ENCODE peak calls at places on chromosomes 3 and 15, in four cellular contexts. L, O, M and W are unnamed samples.
A peak's percentile ranks its signal among the peaks of the same experiment; 100 is the strongest.

GRCh38 chr3:26712211-26713026 is 89.8 kb downstream of the LRRC3B start:
- DNase-seq in M (peak; percentile 18), L (no peak), O (no peak), W (peak; percentile 54)

GRCh38 chr15:79640206-79640605 is 208.1 kb downstream of the MINAR1 start:
- DNase-seq in M (peak; percentile 63), O (no peak), L (no peak), W (no peak)

GRCh38 chr3:119831941-119832371 is 50.1 kb downstream of the NR1I2 start:
- DNase-seq in L (no peak), O (no peak), M (peak; percentile 87), W (no peak)

GRCh38 chr3:149258298-149258697 is 36.7 kb upstream of the CP start:
- DNase-seq in O (no peak), L (no peak), M (peak; percentile 80), W (no peak)

GRCh38 chr3:45499529-45499928 is 95.0 kb upstream of the LIMD1 start:
- DNase-seq in L (no peak), O (no peak), M (peak; percentile 63), W (peak; percentile 77)

GRCh38 chr3:52154135-52155094 is at the start of gene POC1A:
- DNase-seq in L (peak; percentile 91), M (peak; percentile 99), O (peak; percentile 63), W (peak; percentile 99)

GRCh38 chr3:133413166-133414020 is 13.5 kb downstream of the BFSP2 start:
- DNase-seq in O (no peak), L (no peak), M (peak; percentile 67), W (no peak)

GRCh38 chr3:7508821-7509220 is 647.9 kb downstream of the GRM7 start:
- DNase-seq in L (no peak), M (no peak), O (no peak), W (no peak)

GRCh38 chr15:69499521-69500201 is 47.0 kb downstream of the RPLP1 start:
- DNase-seq in L (no peak), M (no peak), O (no peak), W (no peak)

GRCh38 chr15:101201411-101202174 is 50.3 kb downstream of the CHSY1 start:
- DNase-seq in O (no peak), L (peak; percentile 75), M (peak; percentile 98), W (no peak)

GRCh38 chr15:40103124-40103858 is 5.4 kb downstream of the BMF start:
- DNase-seq in O (no peak), M (peak; percentile 81), L (no peak), W (no peak)

GRCh38 chr15:68502398-68502901 is 70.5 kb upstream of the ITGA11 start:
- DNase-seq in M (no peak), L (no peak), O (no peak), W (no peak)

GRCh38 chr3:106277731-106278130 is 408.9 kb upstream of the CBLB start:
- DNase-seq in L (no peak), M (no peak), O (no peak), W (no peak)

GRCh38 chr3:13594146-13594545 is 45.2 kb downstream of the FBLN2 start:
- DNase-seq in L (no peak), O (no peak), M (no peak), W (no peak)

GRCh38 chr3:184750684-184751083 is 38.8 kb upstream of the MAGEF1 start:
- DNase-seq in L (no peak), M (no peak), O (no peak), W (no peak)